ENCODE peak calls at places on chromosomes 4 and X, in seven cellular contexts. One of them, this sample, is unnamed.
A peak's percentile ranks its signal among the peaks of the same experiment; 100 is the strongest.

GRCh38 chr4:45442466-45442865 is 681.4 kb downstream of the GABRG1 start:
- DNase-seq in vagina: no peak
- DNase-seq in T follicular helper cell: no peak
- DNase-seq in mammary epithelial cell: peak; percentile 31
- DNase-seq in endothelial cell: no peak
- DNase-seq in NCI-H1105: no peak
- DNase-seq in MV-4-11: no peak
- DNase-seq in this sample: no peak

GRCh38 chr4:78653655-78654054 is 102.1 kb downstream of the ANXA3 start:
- DNase-seq in endothelial cell: no peak
- DNase-seq in vagina: no peak
- DNase-seq in T follicular helper cell: no peak
- DNase-seq in NCI-H1105: no peak
- DNase-seq in MV-4-11: no peak
- DNase-seq in mammary epithelial cell: no peak
- DNase-seq in this sample: no peak

GRCh38 chr4:13415068-13415785 is 68.9 kb downstream of the RAB28 start:
- DNase-seq in MV-4-11: no peak
- DNase-seq in mammary epithelial cell: no peak
- DNase-seq in endothelial cell: no peak
- DNase-seq in NCI-H1105: no peak
- DNase-seq in T follicular helper cell: no peak
- DNase-seq in vagina: no peak
- DNase-seq in this sample: no peak

GRCh38 chr4:114180481-114180880 is 201.0 kb upstream of the ARSJ start:
- DNase-seq in T follicular helper cell: peak; percentile 4
- DNase-seq in MV-4-11: no peak
- DNase-seq in NCI-H1105: no peak
- DNase-seq in mammary epithelial cell: no peak
- DNase-seq in endothelial cell: peak; percentile 59
- DNase-seq in vagina: no peak
- DNase-seq in this sample: no peak

GRCh38 chr4:145984563-145984962 is 45.9 kb upstream of the ZNF827 start:
- DNase-seq in vagina: no peak
- DNase-seq in NCI-H1105: no peak
- DNase-seq in MV-4-11: no peak
- DNase-seq in endothelial cell: peak; percentile 7
- DNase-seq in mammary epithelial cell: no peak
- DNase-seq in T follicular helper cell: no peak
- DNase-seq in this sample: peak; percentile 57

GRCh38 chrX:129115104-129115503 is 408.2 kb downstream of the SMARCA1 start:
- DNase-seq in mammary epithelial cell: peak; percentile 0
- DNase-seq in vagina: no peak
- DNase-seq in T follicular helper cell: no peak
- DNase-seq in endothelial cell: peak; percentile 57
- DNase-seq in NCI-H1105: no peak
- DNase-seq in MV-4-11: no peak
- DNase-seq in this sample: peak; percentile 41

GRCh38 chr4:8191136-8191747 is 7.8 kb upstream of the SH3TC1 start:
- DNase-seq in mammary epithelial cell: peak; percentile 70
- DNase-seq in NCI-H1105: no peak
- DNase-seq in endothelial cell: no peak
- DNase-seq in vagina: no peak
- DNase-seq in T follicular helper cell: no peak
- DNase-seq in MV-4-11: peak; percentile 92
- DNase-seq in this sample: no peak

GRCh38 chrX:134026732-134027311 is 41.4 kb upstream of the GPC3 start:
- DNase-seq in vagina: no peak
- DNase-seq in NCI-H1105: no peak
- DNase-seq in MV-4-11: no peak
- DNase-seq in mammary epithelial cell: peak; percentile 50
- DNase-seq in T follicular helper cell: no peak
- DNase-seq in endothelial cell: peak; percentile 52
- DNase-seq in this sample: no peak

GRCh38 chr4:76003015-76003414 is 4.3 kb downstream of the CXCL9 start:
- DNase-seq in endothelial cell: no peak
- DNase-seq in T follicular helper cell: no peak
- DNase-seq in mammary epithelial cell: no peak
- DNase-seq in MV-4-11: peak; percentile 90
- DNase-seq in NCI-H1105: no peak
- DNase-seq in vagina: no peak
- DNase-seq in this sample: no peak

GRCh38 chrX:55142919-55143310 is 54.1 kb downstream of the PAGE2 start:
- DNase-seq in endothelial cell: no peak
- DNase-seq in NCI-H1105: no peak
- DNase-seq in T follicular helper cell: no peak
- DNase-seq in vagina: no peak
- DNase-seq in mammary epithelial cell: no peak
- DNase-seq in MV-4-11: no peak
- DNase-seq in this sample: no peak